ENCODE peak calls at places on chromosomes 5 and 9, in five cellular contexts. A is uterus, H is tibial nerve, V is gastrocnemius medialis, B is spleen. R is an unnamed sample.

GRCh38 chr9:116058421-116058820 is 95.2 kb upstream of the PAPPA start:
- DNase-seq in A (no peak), H (no peak), V (no peak), B (no peak), R (no peak)

GRCh38 chr5:58761418-58761817 is 178.5 kb downstream of the RAB3C start:
- DNase-seq in A (no peak), H (no peak), V (no peak), B (no peak), R (no peak)

GRCh38 chr5:9066349-9066748 is 479.5 kb downstream of the SEMA5A start:
- DNase-seq in A (no peak), H (no peak), V (no peak), B (no peak), R (no peak)

GRCh38 chr5:142871056-142871879 is 101.1 kb downstream of the ARHGAP26 start:
- DNase-seq in A (no peak), H (no peak), V (no peak), B (no peak), R (peak; percentile 51)

GRCh38 chr9:130793589-130793988 is 41.5 kb upstream of the ABL1 start:
- DNase-seq in A (no peak), H (no peak), V (no peak), B (no peak), R (no peak)

GRCh38 chr9:37410969-37411785 is 11.3 kb upstream of the GRHPR start:
- DNase-seq in A (no peak), H (no peak), V (no peak), B (peak; percentile 68), R (no peak)

GRCh38 chr5:139677404-139678282 is 29.5 kb downstream of the CXXC5 start:
- DNase-seq in A (no peak), H (no peak), V (no peak), B (no peak), R (no peak)

GRCh38 chr5:76199321-76200318 is 116.4 kb downstream of the SV2C start:
- DNase-seq in A (no peak), H (no peak), V (no peak), B (no peak), R (no peak)

GRCh38 chr9:106878943-106879916 is 16.3 kb downstream of the ZNF462 start:
- DNase-seq in A (peak; percentile 87), H (peak; percentile 15), V (peak; percentile 25), B (peak; percentile 76), R (no peak)

GRCh38 chr5:42228279-42228678 is 195.0 kb upstream of the GHR start:
- DNase-seq in A (no peak), H (no peak), V (no peak), B (no peak), R (no peak)

GRCh38 chr9:107137495-107138202 is 145.4 kb upstream of the RAD23B start:
- DNase-seq in A (no peak), H (no peak), V (no peak), B (no peak), R (no peak)

DNA sequence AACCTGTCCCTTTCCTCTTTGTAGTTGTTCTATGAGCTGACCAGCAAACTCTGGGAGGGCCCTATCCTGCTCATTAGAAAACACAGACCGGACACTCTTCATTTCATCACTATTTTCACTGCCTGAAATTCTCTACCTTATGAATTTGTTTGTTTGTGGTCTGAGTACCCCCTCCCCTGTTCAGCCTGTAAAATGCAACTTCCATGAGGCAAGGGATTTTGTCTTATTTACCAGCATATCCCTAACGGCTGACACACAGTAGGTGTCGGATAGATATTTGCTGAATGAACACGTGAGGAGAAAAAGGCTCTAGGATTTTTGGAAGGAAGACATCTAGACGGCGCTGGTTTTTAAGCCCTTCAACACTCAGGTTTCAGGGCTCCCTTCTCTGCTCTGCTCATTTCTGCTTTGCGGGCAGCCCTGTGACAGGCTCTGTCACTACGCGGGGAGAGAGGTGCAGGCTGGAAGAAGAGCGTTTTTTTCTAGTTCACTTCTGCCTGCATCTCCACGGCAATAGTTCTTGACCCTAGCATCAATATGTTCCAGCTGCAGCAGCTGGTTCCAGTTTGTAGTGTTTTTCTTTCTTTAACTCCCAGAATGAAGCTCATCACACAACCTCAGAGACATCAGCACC is 41.0 kb downstream of the KCNMB1 start:
- DNase-seq in A (no peak), H (no peak), V (no peak), B (no peak), R (no peak)
- H3K4me3 ChIP-seq in A (no peak overlapping the region), H (no peak overlapping the region), V (no peak overlapping the region), B (no peak overlapping the region), R (no peak overlapping the region)

DNA sequence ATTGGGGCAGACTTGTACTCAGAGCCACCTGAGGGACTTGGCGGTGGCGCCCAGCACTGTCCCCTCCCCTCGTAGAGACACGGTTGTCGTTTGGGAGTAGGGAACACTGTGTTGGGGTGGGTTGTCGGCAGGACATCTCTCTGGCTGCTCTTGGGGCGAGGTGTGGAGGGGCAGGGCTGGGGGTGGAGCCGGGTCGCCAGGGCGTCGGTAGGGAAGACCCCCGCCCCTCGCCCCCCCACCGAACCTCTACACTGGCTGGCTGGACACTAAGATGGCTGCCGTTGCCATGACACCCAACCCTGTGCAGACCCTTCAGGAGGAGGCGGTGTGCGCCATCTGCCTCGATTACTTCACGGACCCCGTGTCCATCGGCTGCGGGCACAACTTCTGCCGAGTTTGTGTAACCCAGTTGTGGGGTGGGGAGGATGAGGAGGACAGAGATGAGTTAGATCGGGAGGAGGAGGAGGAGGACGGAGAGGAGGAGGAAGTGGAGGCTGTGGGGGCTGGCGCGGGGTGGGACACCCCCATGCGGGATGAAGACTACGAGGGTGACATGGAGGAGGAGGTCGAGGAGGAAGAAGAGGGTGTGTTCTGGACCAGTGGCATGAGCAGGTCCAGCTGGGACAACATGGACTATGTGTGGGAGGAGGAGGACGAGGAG is 778 bp downstream of the TRIM41 start:
- DNase-seq in A (no peak), H (no peak), V (no peak), B (no peak), R (peak; percentile 57)
- TF ChIP-seq POLR2A in A (no peak), H (no peak), V (no peak), B (no peak), R (no peak)

DNA sequence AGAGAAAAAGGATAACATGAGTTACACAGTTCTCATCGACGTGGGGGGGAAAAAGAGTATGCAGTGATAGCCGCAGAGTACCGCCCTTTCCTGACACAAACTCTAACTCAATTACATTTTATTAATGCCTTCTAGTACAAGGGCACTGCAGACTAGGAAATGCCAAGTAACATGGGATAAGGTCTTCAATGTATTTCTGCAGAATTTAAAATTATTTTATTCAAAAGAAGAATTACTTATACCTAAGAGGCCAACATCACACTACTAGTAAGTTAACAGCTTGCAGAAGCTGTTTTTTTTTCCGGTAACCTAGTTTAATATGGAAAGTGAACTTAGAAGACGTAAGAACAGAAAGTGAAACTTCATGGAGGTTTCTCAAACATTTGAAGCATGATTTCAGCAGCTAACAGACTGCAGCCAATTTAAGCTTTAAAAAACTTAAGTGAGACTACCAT is 3.9 kb downstream of the SETX start:
- DNase-seq in A (no peak), H (no peak), V (no peak), B (no peak), R (no peak)
- H3K4me3 ChIP-seq in A (no peak overlapping the region), H (peak overlapping the region; percentile 29), V (no peak overlapping the region), B (peak overlapping the region; percentile 32), R (peak overlapping the region; percentile 3)

GRCh38 chr5:151062405-151063135 is 18.3 kb downstream of the TNIP1 start:
- DNase-seq in A (no peak), H (no peak), V (no peak), B (peak; percentile 20), R (no peak)
- TF ChIP-seq POLR2A in A (no peak), H (no peak), V (no peak), B (no peak), R (no peak)

DNA sequence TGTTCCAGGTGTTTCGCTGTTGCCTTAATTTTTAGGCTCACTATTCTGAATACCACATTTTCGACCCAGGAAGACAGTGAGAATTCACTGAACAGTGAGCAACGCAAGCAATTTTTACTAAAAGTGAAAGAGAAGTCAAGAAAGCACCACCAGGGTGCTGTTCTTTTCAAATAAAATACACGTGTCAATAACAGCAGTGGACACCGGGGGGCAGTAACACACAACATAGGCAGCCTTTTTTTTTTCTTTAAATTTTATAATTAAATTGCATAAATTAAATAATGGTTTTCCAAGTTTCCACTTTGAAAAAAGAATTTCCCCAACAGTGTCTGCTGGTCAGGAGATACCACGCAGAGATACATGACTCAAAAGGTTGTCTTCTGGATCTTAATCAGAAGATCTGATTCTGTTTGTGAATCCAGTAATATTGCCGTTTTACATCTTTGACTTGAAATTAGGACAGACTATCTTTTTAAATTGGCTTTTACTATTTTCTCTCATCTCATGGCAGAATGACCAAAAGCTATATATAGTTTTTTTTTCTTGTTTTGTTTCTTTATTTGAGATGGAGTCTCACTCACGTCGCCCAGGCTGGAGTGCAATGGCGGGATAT is 47.1 kb upstream of the SH3GL2 start:
- DNase-seq in A (no peak), H (peak; percentile 61), V (no peak), B (no peak), R (no peak)
- H3K4me3 ChIP-seq in A (no peak overlapping the region), H (no peak overlapping the region), V (no peak overlapping the region), B (no peak overlapping the region), R (no peak overlapping the region)

DNA sequence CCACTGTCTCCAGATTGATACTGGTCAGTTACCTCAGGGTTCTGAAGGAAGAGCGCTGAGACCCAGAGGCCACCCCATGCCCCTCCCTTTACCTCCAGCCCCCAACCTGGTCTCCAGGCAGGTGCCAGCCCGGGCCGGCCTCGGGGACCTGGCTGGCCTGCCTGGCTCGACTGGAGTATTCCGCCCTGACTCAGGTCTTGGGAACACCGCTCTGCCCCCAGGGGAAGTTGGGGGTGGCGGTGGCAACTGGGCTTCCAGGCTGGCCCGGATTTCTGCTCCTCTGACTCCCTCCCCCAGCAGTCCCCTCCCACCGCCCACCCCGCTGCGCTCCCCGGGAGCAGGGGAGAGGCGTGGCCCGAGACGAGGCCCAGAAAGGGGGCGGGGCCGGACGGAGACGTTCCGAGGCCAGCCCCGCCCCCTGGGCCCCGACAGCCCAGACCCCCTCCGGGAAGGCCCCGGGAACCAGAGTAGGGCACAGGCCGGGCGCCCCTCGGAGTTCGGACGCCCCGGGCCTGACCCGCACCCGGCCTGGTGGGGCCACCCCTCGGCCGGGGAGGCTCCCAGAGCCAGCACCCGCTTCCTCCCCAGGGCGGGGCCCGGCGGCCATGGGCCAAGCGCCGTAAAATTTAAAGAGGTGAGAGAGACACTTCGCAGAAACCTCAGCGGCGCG is 82.5 kb upstream of the ZBTB43 start:
- DNase-seq in A (peak; percentile 70), H (peak; percentile 59), V (no peak), B (peak; percentile 98), R (peak; percentile 86)
- TF ChIP-seq POLR2A in A (peak; percentile 23), H (peak; percentile 17), V (peak; percentile 16), B (peak; percentile 63), R (no peak)

GRCh38 chr9:120711841-120712538 is 2.3 kb downstream of the MEGF9 start:
- DNase-seq in A (no peak), H (no peak), V (no peak), B (no peak), R (no peak)

GRCh38 chr9:120712539-120713031 is 1.7 kb downstream of the MEGF9 start:
- DNase-seq in A (no peak), H (no peak), V (no peak), B (no peak), R (no peak)

GRCh38 chr9:120713257-120714087 is 798 bp downstream of the MEGF9 start:
- DNase-seq in A (peak; percentile 25), H (no peak), V (peak; percentile 8), B (peak; percentile 91), R (no peak)

GRCh38 chr9:120710110-120710981 is 3.9 kb downstream of the MEGF9 start:
- DNase-seq in A (no peak), H (no peak), V (peak; percentile 12), B (no peak), R (no peak)

DNA sequence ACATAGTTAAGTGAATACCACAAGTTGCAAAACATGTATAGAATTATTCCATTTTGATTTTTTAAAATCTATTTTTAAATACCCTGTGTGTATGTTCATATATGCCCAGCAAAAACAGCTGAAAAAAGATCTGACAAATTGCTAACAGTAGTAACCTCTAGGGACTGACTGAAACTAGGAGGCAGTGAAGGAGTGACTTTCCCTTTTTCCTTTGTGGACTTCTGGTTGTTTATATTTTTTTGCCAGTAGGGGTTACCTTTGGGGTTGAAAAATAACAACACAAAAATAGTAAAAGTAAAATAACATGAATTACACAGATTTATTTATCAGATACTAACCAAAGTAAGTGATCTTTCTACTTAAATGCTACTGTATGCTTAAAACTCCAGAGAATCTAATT is 2.9 kb downstream of the MEGF9 start:
- DNase-seq in A (no peak), H (no peak), V (no peak), B (no peak), R (no peak)
- H3K4me3 ChIP-seq in A (no peak overlapping the region), H (peak overlapping the region; percentile 73), V (no peak overlapping the region), B (no peak overlapping the region), R (no peak overlapping the region)

R was measured in upper lobe of left lung.